ENCODE peak calls at places on chromosomes 16 and 17, in four cellular contexts. One of them, this sample, is unnamed.

GRCh38 chr16:71351558-71351901 is 7.0 kb upstream of the CALB2 start:
- DNase-seq in AG04450: no peak
- DNase-seq in small intestine: no peak
- DNase-seq in dermis microvascular lymphatic vessel endothelial cell: no peak
- DNase-seq in this sample: no peak

GRCh38 chr17:38915639-38915995 is 9.8 kb upstream of the LASP1NB start:
- DNase-seq in AG04450: no peak
- DNase-seq in small intestine: no peak
- DNase-seq in dermis microvascular lymphatic vessel endothelial cell: no peak
- DNase-seq in this sample: no peak

GRCh38 chr17:80171681-80172080 is 1.9 kb downstream of the CARD14 start:
- DNase-seq in AG04450: no peak
- DNase-seq in small intestine: no peak
- DNase-seq in dermis microvascular lymphatic vessel endothelial cell: no peak
- DNase-seq in this sample: no peak

GRCh38 chr16:23288726-23289512 is 13.2 kb upstream of the SCNN1B start:
- DNase-seq in AG04450: no peak
- DNase-seq in small intestine: no peak
- DNase-seq in dermis microvascular lymphatic vessel endothelial cell: no peak
- DNase-seq in this sample: no peak

GRCh38 chr17:67280279-67280678 is 35.3 kb upstream of the HELZ start:
- DNase-seq in AG04450: no peak
- DNase-seq in small intestine: no peak
- DNase-seq in dermis microvascular lymphatic vessel endothelial cell: no peak
- DNase-seq in this sample: peak

GRCh38 chr16:49337814-49338350 is 35.7 kb upstream of the C16orf78 start:
- DNase-seq in AG04450: no peak
- DNase-seq in small intestine: no peak
- DNase-seq in dermis microvascular lymphatic vessel endothelial cell: no peak
- DNase-seq in this sample: no peak

GRCh38 chr16:2474877-2475412 is at the start of gene TBC1D24:
- DNase-seq in AG04450: no peak
- DNase-seq in small intestine: peak
- DNase-seq in dermis microvascular lymphatic vessel endothelial cell: peak
- DNase-seq in this sample: peak

GRCh38 chr17:8005357-8005756 is 2.9 kb downstream of the GUCY2D start:
- DNase-seq in AG04450: no peak
- DNase-seq in small intestine: no peak
- DNase-seq in dermis microvascular lymphatic vessel endothelial cell: no peak
- DNase-seq in this sample: no peak

GRCh38 chr16:67278773-67279295 is 498 bp upstream of the PLEKHG4 start:
- DNase-seq in AG04450: no peak
- DNase-seq in small intestine: peak
- DNase-seq in dermis microvascular lymphatic vessel endothelial cell: peak
- DNase-seq in this sample: no peak

This sample was measured in mammary epithelial cell.